ENCODE peak calls at places on chromosomes 5 and 9, in ten cellular contexts. D is effector memory CD8-positive, alpha-beta T cell; H is SK-N-DZ; N is brain microvascular endothelial cell; K is T-helper 1 cell; Q is upper lobe of right lung; O is nephron progenitor cell; L is NCI-H82; W is stimulated activated CD8-positive, alpha-beta memory T cell treated with anti-CD3 and anti-CD28 coated beads, Interleukin-7, amount 100 ng/mL, for 4 hours; R is iris pigment epithelial cell. V is an unnamed sample.

GRCh38 chr5:132215329-132215728 is 12.3 kb downstream of the P4HA2 start:
- DNase-seq in D (no peak), H (no peak), N (peak; percentile 98), K (no peak), Q (peak; percentile 91), O (no peak), L (no peak), W (no peak), R (peak; percentile 98), V (peak; percentile 95)

GRCh38 chr9:108093773-108094675 is 604.5 kb upstream of the KLF4 start:
- DNase-seq in D (no peak), H (no peak), N (peak; percentile 2), K (no peak), Q (no peak), O (no peak), L (no peak), W (no peak), R (peak; percentile 10), V (no peak)

GRCh38 chr5:172059661-172060100 is 53.2 kb upstream of the FBXW11 start:
- DNase-seq in D (no peak), H (no peak), N (no peak), K (no peak), Q (no peak), O (no peak), L (peak; percentile 35), W (no peak), R (no peak), V (no peak)

GRCh38 chr9:114889802-114890224 is 40.6 kb downstream of the TNFSF8 start:
- DNase-seq in D (no peak), H (no peak), N (no peak), K (peak; percentile 53), Q (peak; percentile 79), O (no peak), L (no peak), W (no peak), R (peak; percentile 9), V (no peak)

GRCh38 chr5:121019734-121020133 is 555.6 kb downstream of the PRR16 start:
- DNase-seq in D (no peak), H (peak; percentile 4), N (no peak), K (no peak), Q (no peak), O (no peak), L (no peak), W (no peak), R (no peak), V (no peak)

GRCh38 chr5:112795944-112796678 is 58.4 kb downstream of the APC start:
- DNase-seq in D (no peak), H (no peak), N (no peak), K (no peak), Q (no peak), O (no peak), L (no peak), W (no peak), R (peak; percentile 61), V (no peak)

GRCh38 chr9:81266086-81266485 is 423.3 kb downstream of the TLE1 start:
- DNase-seq in D (no peak), H (no peak), N (peak; percentile 87), K (no peak), Q (no peak), O (no peak), L (no peak), W (no peak), R (peak; percentile 81), V (peak; percentile 40)

GRCh38 chr5:155275214-155275613 is 261.7 kb downstream of the KIF4B start:
- DNase-seq in D (no peak), H (no peak), N (no peak), K (no peak), Q (no peak), O (no peak), L (peak; percentile 11), W (no peak), R (no peak), V (no peak)

GRCh38 chr5:180718810-180719453 is 20.9 kb downstream of the OR2Y1 start:
- DNase-seq in D (peak; percentile 48), H (peak; percentile 35), N (peak; percentile 27), K (peak; percentile 56), Q (no peak), O (peak; percentile 27), L (peak; percentile 43), W (no peak), R (peak; percentile 41), V (peak; percentile 4)

GRCh38 chr5:59856324-59856723 is 37.2 kb downstream of the PDE4D start:
- DNase-seq in D (no peak), H (no peak), N (no peak), K (no peak), Q (no peak), O (no peak), L (no peak), W (no peak), R (no peak), V (no peak)

GRCh38 chr5:73733219-73733618 is 107.2 kb downstream of the ARHGEF28 start:
- DNase-seq in D (no peak), H (peak; percentile 55), N (peak; percentile 16), K (no peak), Q (no peak), O (no peak), L (no peak), W (no peak), R (peak; percentile 74), V (peak; percentile 15)

GRCh38 chr5:143316844-143317631 is 86.4 kb downstream of the NR3C1 start:
- DNase-seq in D (no peak), H (no peak), N (peak; percentile 45), K (no peak), Q (no peak), O (no peak), L (no peak), W (no peak), R (no peak), V (no peak)

GRCh38 chr5:136249678-136250266 is 56.8 kb upstream of the SMIM32 start:
- DNase-seq in D (no peak), H (peak; percentile 56), N (peak; percentile 65), K (no peak), Q (peak; percentile 76), O (peak; percentile 69), L (peak; percentile 76), W (no peak), R (peak; percentile 79), V (peak; percentile 47)

GRCh38 chr5:126506079-126506478 is 82.9 kb downstream of the GRAMD2B start:
- DNase-seq in D (no peak), H (no peak), N (no peak), K (no peak), Q (no peak), O (no peak), L (no peak), W (no peak), R (no peak), V (no peak)

GRCh38 chr5:134466241-134467069 is 54.8 kb upstream of the CDKN2AIPNL start:
- DNase-seq in D (peak; percentile 5), H (peak; percentile 81), N (peak; percentile 72), K (peak; percentile 39), Q (peak; percentile 98), O (peak; percentile 64), L (peak; percentile 95), W (peak; percentile 10), R (peak; percentile 91), V (no peak)

GRCh38 chr5:107439832-107440231 is 230.9 kb downstream of the EFNA5 start:
- DNase-seq in D (no peak), H (no peak), N (no peak), K (no peak), Q (no peak), O (no peak), L (no peak), W (no peak), R (no peak), V (no peak)

GRCh38 chr9:20640331-20641187 is 18.3 kb upstream of the MLLT3 start:
- DNase-seq in D (peak; percentile 67), H (no peak), N (peak; percentile 13), K (peak; percentile 32), Q (no peak), O (no peak), L (peak; percentile 63), W (peak; percentile 63), R (peak; percentile 44), V (no peak)

GRCh38 chr5:146440870-146441495 is 6.2 kb upstream of the TCERG1 start:
- DNase-seq in D (no peak), H (no peak), N (no peak), K (no peak), Q (no peak), O (no peak), L (peak; percentile 57), W (no peak), R (peak; percentile 11), V (no peak)

GRCh38 chr5:142819816-142820215 is 49.6 kb downstream of the ARHGAP26 start:
- DNase-seq in D (no peak), H (no peak), N (no peak), K (no peak), Q (no peak), O (no peak), L (no peak), W (no peak), R (peak; percentile 53), V (no peak)

GRCh38 chr9:128244443-128245226 is 31.2 kb downstream of the GOLGA2 start:
- DNase-seq in D (no peak), H (peak; percentile 74), N (no peak), K (no peak), Q (peak; percentile 80), O (peak; percentile 81), L (peak; percentile 53), W (no peak), R (peak; percentile 66), V (peak; percentile 37)

GRCh38 chr5:106399381-106399780 is 1271.4 kb downstream of the EFNA5 start:
- DNase-seq in D (no peak), H (no peak), N (peak; percentile 32), K (no peak), Q (no peak), O (no peak), L (no peak), W (no peak), R (peak; percentile 86), V (peak; percentile 60)

GRCh38 chr9:98991981-98992884 is 48.5 kb downstream of the COL15A1 start:
- DNase-seq in D (no peak), H (no peak), N (no peak), K (no peak), Q (no peak), O (no peak), L (no peak), W (no peak), R (no peak), V (no peak)

GRCh38 chr9:137299938-137300337 is 2.1 kb downstream of the NRARP start:
- DNase-seq in D (no peak), H (no peak), N (no peak), K (no peak), Q (no peak), O (peak; percentile 30), L (peak; percentile 21), W (no peak), R (no peak), V (no peak)

GRCh38 chr9:122719218-122719617 is 4.6 kb upstream of the OR1L4 start:
- DNase-seq in D (no peak), H (no peak), N (no peak), K (no peak), Q (no peak), O (no peak), L (no peak), W (no peak), R (no peak), V (no peak)

GRCh38 chr9:104280216-104280585 is 186.1 kb downstream of the SMC2 start:
- DNase-seq in D (no peak), H (no peak), N (no peak), K (no peak), Q (no peak), O (no peak), L (no peak), W (no peak), R (peak; percentile 70), V (peak; percentile 18)

GRCh38 chr5:107074991-107075390 is 595.7 kb downstream of the EFNA5 start:
- DNase-seq in D (no peak), H (no peak), N (no peak), K (no peak), Q (no peak), O (no peak), L (no peak), W (no peak), R (no peak), V (no peak)

GRCh38 chr5:80874162-80874561 is 86.0 kb upstream of the RASGRF2 start:
- DNase-seq in D (no peak), H (no peak), N (no peak), K (no peak), Q (no peak), O (no peak), L (no peak), W (no peak), R (no peak), V (no peak)

GRCh38 chr5:65172486-65173129 is 309.1 kb downstream of the ADAMTS6 start:
- DNase-seq in D (no peak), H (no peak), N (peak; percentile 94), K (peak; percentile 17), Q (no peak), O (no peak), L (no peak), W (peak; percentile 3), R (peak; percentile 90), V (peak; percentile 96)